ENCODE peak calls at places on chromosomes 6 and 20, in four cellular contexts. P is fibroblast of the aortic adventitia, M is heart left ventricle, W is neural progenitor cell. D is an unnamed sample.

GRCh38 chr6:37759221-37760154 is 60.0 kb upstream of the ZFAND3 start:
- DNase-seq in P (no peak), W (no peak), M (no peak), D (no peak)

GRCh38 chr6:100126682-100127484 is 132.9 kb upstream of the MCHR2 start:
- DNase-seq in P (no peak), W (no peak), M (no peak), D (no peak)

GRCh38 chr20:31260326-31260932 is 3.0 kb downstream of the DEFB115 start:
- DNase-seq in W (no peak), P (no peak), M (no peak), D (no peak)

GRCh38 chr6:75268121-75268987 is 16.2 kb downstream of the TMEM30A start:
- DNase-seq in M (no peak), W (no peak), P (no peak), D (peak)

GRCh38 chr6:77456531-77457248 is 6.6 kb downstream of the HTR1B start:
- DNase-seq in W (no peak), P (peak), M (peak), D (peak)

GRCh38 chr6:134288538-134289203 is 29.2 kb downstream of the SGK1 start:
- DNase-seq in W (no peak), P (peak), M (no peak), D (peak)

GRCh38 chr6:2471474-2471873 is 226.1 kb upstream of the GMDS start:
- DNase-seq in W (peak), P (no peak), M (no peak), D (no peak)

GRCh38 chr6:3356056-3356823 is 97.5 kb downstream of the PSMG4 start:
- DNase-seq in M (peak), W (peak), P (peak), D (peak)

GRCh38 chr20:64244870-64245603 is 10.5 kb upstream of the PCMTD2 start:
- DNase-seq in M (no peak), W (no peak), P (no peak), D (no peak)

GRCh38 chr6:157978021-157978783 is 3.5 kb upstream of the SYNJ2 start:
- DNase-seq in W (no peak), M (no peak), P (no peak), D (no peak)

GRCh38 chr6:139060332-139060731 is 31.8 kb downstream of the ABRACL start:
- DNase-seq in M (no peak), W (no peak), P (peak), D (peak)

GRCh38 chr20:48921168-48921882 is at the start of gene ARFGEF2:
- DNase-seq in P (peak), W (peak), M (peak), D (peak)

GRCh38 chr6:13053080-13053479 is 275.3 kb downstream of the TBC1D7 start:
- DNase-seq in P (no peak), M (no peak), W (no peak), D (no peak)

GRCh38 chr6:52325695-52326471 is 36.1 kb upstream of the PAQR8 start:
- DNase-seq in P (no peak), M (no peak), W (peak), D (no peak)

GRCh38 chr20:49887828-49888340 is 27.4 kb downstream of the SPATA2 start:
- DNase-seq in W (no peak), P (no peak), M (no peak), D (no peak)

GRCh38 chr6:20334961-20335360 is 66.7 kb upstream of the E2F3 start:
- DNase-seq in M (no peak), P (no peak), W (no peak), D (no peak)

GRCh38 chr6:138726066-138727060 is 47.2 kb upstream of the CCDC28A start:
- DNase-seq in M (no peak), P (no peak), W (no peak), D (no peak)

GRCh38 chr6:99002826-99003225 is 55.1 kb upstream of the FBXL4 start:
- DNase-seq in M (no peak), P (no peak), W (no peak), D (peak)

GRCh38 chr20:47262365-47263013 is 94.0 kb downstream of the ZMYND8 start:
- DNase-seq in P (no peak), M (no peak), W (no peak), D (peak)

GRCh38 chr6:11535801-11536230 is 1.7 kb upstream of the TMEM170B start:
- DNase-seq in W (no peak), P (peak), M (no peak), D (peak)

GRCh38 chr6:8707956-8708772 is 272.8 kb upstream of the SLC35B3 start:
- DNase-seq in P (no peak), M (no peak), W (peak), D (peak)

GRCh38 chr6:29530671-29531310 is 28.7 kb downstream of the UBD start:
- DNase-seq in P (no peak), M (no peak), W (no peak), D (no peak)

GRCh38 chr6:148857817-148858390 is 111.1 kb downstream of the UST start:
- DNase-seq in M (no peak), W (no peak), P (peak), D (peak)

GRCh38 chr6:24929255-24929654 is 6.5 kb downstream of the RIPOR2 start:
- DNase-seq in P (no peak), M (no peak), W (no peak), D (no peak)

GRCh38 chr20:3970016-3970415 is 45.3 kb downstream of the RNF24 start:
- DNase-seq in W (no peak), M (no peak), P (no peak), D (no peak)

GRCh38 chr20:52684911-52685310 is 287.2 kb upstream of the TSHZ2 start:
- DNase-seq in P (no peak), W (no peak), M (no peak), D (peak)

GRCh38 chr20:10067305-10067704 is 32.5 kb downstream of the ANKEF1 start:
- DNase-seq in W (no peak), P (no peak), M (no peak), D (peak)
- H3K4me3 ChIP-seq in W (no peak), P (no peak), M (no peak), D (no peak)

GRCh38 chr6:14510038-14510437 is 392.5 kb downstream of the CD83 start:
- DNase-seq in P (no peak), W (no peak), M (no peak), D (no peak)
- TF ChIP-seq CTCF in P (no peak), W (no peak), M (no peak), D (no peak)

DNA sequence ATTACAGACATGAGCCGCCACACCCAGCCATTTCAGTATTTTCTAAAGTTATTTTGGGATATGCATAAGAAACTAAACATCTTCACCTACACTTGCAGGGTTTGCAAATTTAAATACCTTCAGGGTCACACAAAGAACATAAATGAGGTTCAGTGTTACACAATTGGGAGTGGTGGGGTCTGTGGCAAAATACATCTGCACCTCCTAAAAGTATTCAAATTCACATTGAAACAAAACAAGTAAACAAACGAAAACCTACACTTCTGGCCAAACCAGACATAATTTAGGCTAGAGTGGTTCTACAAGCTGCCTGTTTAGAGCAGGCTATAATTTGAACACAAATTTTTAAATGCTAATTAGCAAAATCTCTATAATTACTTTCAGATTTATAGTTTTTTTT is 34.6 kb downstream of the MAPK14 start:
- DNase-seq in M (no peak), P (no peak), W (no peak), D (no peak)
- H3K4me3 ChIP-seq in M (no peak), P (no peak), W (no peak), D (no peak)

GRCh38 chr6:156402227-156402626 is 375.0 kb upstream of the ARID1B start:
- DNase-seq in M (no peak), P (no peak), W (no peak), D (no peak)
- TF ChIP-seq CTCF in M (no peak), P (no peak), W (no peak), D (no peak)

DNA sequence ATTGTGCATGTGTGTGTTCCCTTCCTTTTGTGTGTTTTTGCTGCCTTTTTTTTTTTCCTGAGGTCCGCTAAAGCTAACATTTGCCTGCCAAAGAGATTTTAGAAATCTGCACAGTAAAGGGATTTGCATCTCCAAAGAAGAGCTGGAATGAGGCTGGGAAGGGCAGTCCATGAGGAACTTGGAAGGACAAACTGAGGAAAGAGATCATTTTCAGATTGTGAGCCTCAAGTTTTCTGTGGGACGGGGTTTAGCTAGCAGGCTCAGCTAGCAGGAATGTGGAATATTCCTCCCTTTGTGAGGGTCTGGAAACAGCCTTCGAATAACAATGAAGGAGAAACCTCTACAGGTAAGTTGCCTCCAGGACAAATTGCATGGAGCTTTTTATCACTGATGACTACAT is 3.8 kb downstream of the INSM1 start:
- DNase-seq in M (no peak), W (peak), P (no peak), D (no peak)
- H3K4me3 ChIP-seq in M (no peak), W (no peak), P (no peak), D (no peak)

DNA sequence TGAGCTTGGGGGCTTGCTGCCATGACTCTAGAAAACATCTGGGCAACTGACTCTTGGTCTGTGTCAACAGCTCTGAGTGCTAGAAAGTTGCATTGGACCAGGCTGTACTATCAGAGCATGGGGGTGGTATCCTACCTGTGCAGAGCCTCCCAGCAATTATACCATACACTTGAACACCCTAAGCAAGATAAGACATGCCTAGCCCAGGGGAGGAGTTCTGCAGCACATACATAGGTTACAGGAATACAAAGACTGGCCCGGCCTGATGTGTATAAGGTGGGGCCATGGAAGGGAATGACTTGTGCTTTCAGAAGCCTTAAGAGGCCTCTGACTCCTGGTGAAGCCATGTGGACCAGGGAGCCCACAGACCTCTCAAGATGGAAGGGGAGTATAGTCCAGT is 11.4 kb upstream of the MOCS1 start:
- DNase-seq in W (no peak), P (no peak), M (no peak), D (no peak)
- TF ChIP-seq CTCF in W (no peak), P (no peak), M (no peak), D (no peak)

GRCh38 chr6:118122801-118123200 is 215.7 kb downstream of the SLC35F1 start:
- DNase-seq in M (no peak), P (no peak), W (no peak), D (no peak)
- H3K4me3 ChIP-seq in M (no peak), P (no peak), W (no peak), D (no peak)